ENCODE peak calls at places on chromosomes 11 and 22, in four cellular contexts. K is fibroblast of lung, E is osteoblast, T is adrenal gland. P is an unnamed sample.

GRCh38 chr11:111871693-111872161 is 346 bp upstream of the ALG9 start:
- DNase-seq in K (no peak), E (no peak), T (no peak), P (no peak)

GRCh38 chr11:34052608-34053160 is 1.2 kb downstream of the CAPRIN1 start:
- DNase-seq in K (no peak), E (peak), T (peak), P (peak)

GRCh38 chr22:48494968-48495750 is 1332.5 kb downstream of the BRD1 start:
- DNase-seq in K (no peak), E (peak), T (no peak), P (no peak)

GRCh38 chr11:94417386-94417987 is 16.3 kb upstream of the GPR83 start:
- DNase-seq in K (peak), E (peak), T (no peak), P (no peak)

GRCh38 chr11:45411221-45411946 is 125.2 kb upstream of the SYT13 start:
- DNase-seq in K (peak), E (no peak), T (no peak), P (no peak)

GRCh38 chr11:109783842-109784241 is 309.4 kb upstream of the ZC3H12C start:
- DNase-seq in K (no peak), E (no peak), T (no peak), P (no peak)

GRCh38 chr11:47607380-47607779 is 13.2 kb upstream of the C1QTNF4 start:
- DNase-seq in K (peak), E (peak), T (no peak), P (no peak)

GRCh38 chr22:33908201-33909074 is 11.8 kb downstream of the LARGE1 start:
- DNase-seq in K (no peak), E (no peak), T (no peak), P (no peak)

GRCh38 chr22:26656896-26657851 is at the start of gene MIAT:
- DNase-seq in K (no peak), E (peak), T (no peak), P (no peak)

GRCh38 chr11:130519128-130519932 is 70.9 kb downstream of the ADAMTS15 start:
- DNase-seq in K (no peak), E (no peak), T (no peak), P (no peak)

GRCh38 chr11:100631316-100631715 is 55.8 kb upstream of the ARHGAP42 start:
- DNase-seq in K (no peak), E (peak), T (no peak), P (no peak)

GRCh38 chr11:121029813-121030445 is 6.0 kb downstream of the TBCEL start:
- DNase-seq in K (no peak), E (no peak), T (no peak), P (no peak)

GRCh38 chr11:73478737-73479347 is 102.6 kb downstream of the RELT start:
- DNase-seq in K (peak), E (peak), T (no peak), P (no peak)

GRCh38 chr22:36384766-36385400 is 2.9 kb downstream of the MYH9 start:
- DNase-seq in K (peak), E (peak), T (peak), P (no peak)

GRCh38 chr22:38524434-38524833 is 18.3 kb upstream of the DDX17 start:
- DNase-seq in K (no peak), E (no peak), T (no peak), P (no peak)

GRCh38 chr11:130118636-130119387 is 40.8 kb upstream of the ST14 start:
- DNase-seq in K (no peak), E (no peak), T (no peak), P (no peak)

GRCh38 chr11:123585206-123585605 is 69.2 kb downstream of the SCN3B start:
- DNase-seq in K (no peak), E (no peak), T (peak), P (no peak)

GRCh38 chr22:31818481-31819392 is 64.9 kb downstream of the DEPDC5 start:
- DNase-seq in K (peak), E (peak), T (no peak), P (no peak)

DNA sequence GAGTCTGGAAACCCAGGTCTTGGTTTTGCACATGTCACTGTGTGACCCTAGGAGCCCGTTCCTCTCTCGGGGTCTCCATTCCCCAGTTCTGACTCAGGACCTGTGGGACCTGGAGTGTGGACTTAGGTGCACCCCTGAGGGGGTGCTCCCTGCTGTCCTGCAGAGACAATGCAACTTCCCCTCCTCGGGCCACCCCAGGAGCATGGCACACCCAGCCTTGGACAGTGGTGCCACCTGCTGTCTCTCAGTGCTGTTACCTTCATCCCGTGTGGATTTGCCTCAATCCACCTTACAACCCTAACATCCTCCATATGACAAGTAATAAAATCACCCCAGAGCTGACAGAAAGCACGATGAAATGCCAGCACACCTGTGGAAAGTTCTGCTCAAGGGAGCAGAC is 27.5 kb upstream of the CRYBB3 start:
- DNase-seq in K (no peak), E (no peak), T (peak), P (no peak)
- TF ChIP-seq CTCF in K (no peak), E (peak), T (no peak), P (peak)

GRCh38 chr22:17817511-17818065 is 43.3 kb upstream of the BID start:
- DNase-seq in K (no peak), E (no peak), T (no peak), P (no peak)
- H3K27ac ChIP-seq in K (no peak), E (no peak), T (no peak), P (no peak)

GRCh38 chr11:12288212-12288933 is 89.0 kb upstream of the PARVA start:
- DNase-seq in K (peak), E (peak), T (peak), P (peak)
- TF ChIP-seq CTCF in K (peak), E (peak), T (peak), P (peak)

DNA sequence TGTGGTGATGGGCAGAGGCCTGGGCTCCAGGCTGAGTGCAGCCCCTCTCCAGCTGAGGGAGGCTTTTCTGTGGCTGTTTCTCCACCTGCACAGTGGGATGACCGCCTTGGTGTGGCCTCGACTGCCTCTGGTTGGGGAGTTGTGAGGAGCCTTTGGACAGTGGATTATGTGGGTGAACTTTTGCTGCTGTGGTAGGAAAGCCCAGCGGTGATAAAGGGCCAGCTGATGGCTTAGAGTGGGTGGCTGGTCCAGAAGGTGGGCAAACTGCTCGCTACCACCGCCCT is 1.4 kb upstream of the ESRRA start:
- DNase-seq in K (no peak), E (no peak), T (no peak), P (no peak)
- H3K27ac ChIP-seq in K (peak), E (peak), T (peak), P (peak)

DNA sequence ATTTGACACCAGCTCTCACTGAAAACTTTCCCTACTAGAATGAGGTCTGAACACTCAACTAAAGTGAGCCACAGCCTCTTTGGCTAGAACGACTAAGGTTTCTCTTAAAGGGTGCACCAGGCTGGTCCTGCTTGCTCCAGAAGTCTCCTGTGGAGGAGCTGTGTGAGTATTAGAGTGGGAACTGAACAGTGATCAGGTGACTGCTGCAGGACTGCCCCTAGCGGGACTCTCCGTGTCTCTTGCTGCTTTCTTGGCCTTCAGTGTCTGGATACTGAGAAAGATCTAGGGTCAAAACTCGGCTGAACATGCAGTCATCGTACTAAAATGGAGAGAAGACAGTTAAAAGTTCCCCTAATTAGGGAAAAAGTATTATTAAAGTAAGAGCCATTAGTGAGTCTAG is 34.6 kb downstream of the FAM118A start:
- DNase-seq in K (peak), E (no peak), T (no peak), P (no peak)
- TF ChIP-seq CTCF in K (peak), E (peak), T (no peak), P (no peak)

GRCh38 chr11:11072067-11072466 is 214.2 kb upstream of the ZBED5 start:
- DNase-seq in K (no peak), E (no peak), T (no peak), P (no peak)
- H3K27ac ChIP-seq in K (no peak), E (no peak), T (no peak), P (no peak)

P was measured in left ventricle myocardium inferior.